ENCODE peak calls at places on chromosomes 13 and 19, in five cellular contexts. R is stomach, O is posterior vena cava, H is smooth muscle cell of the brain vasculature, D is mesenchymal stem cell. P is an unnamed sample.

GRCh38 chr19:56113071-56113632 is 7.9 kb downstream of the ZNF787 start:
- DNase-seq in H (no peak), R (no peak), O (no peak), D (no peak), P (no peak)

GRCh38 chr19:14182481-14182880 is 23.5 kb downstream of the ADGRL1 start:
- DNase-seq in O (no peak), H (no peak), R (no peak), D (no peak), P (peak)

GRCh38 chr19:27793128-27793643 is 1419.8 kb downstream of the UQCRFS1 start:
- DNase-seq in D (peak), R (peak), O (peak), H (no peak), P (peak)

GRCh38 chr19:52248256-52248655 is 21.1 kb upstream of the ZNF766 start:
- DNase-seq in H (no peak), R (peak), O (peak), D (peak), P (peak)

GRCh38 chr13:22926176-22927007 is 254.4 kb upstream of the SGCG start:
- DNase-seq in O (peak), D (peak), H (no peak), R (no peak), P (peak)

GRCh38 chr13:89925107-89925506 is 1422.4 kb upstream of the MIR17HG start:
- DNase-seq in H (peak), O (no peak), R (no peak), D (peak), P (peak)

GRCh38 chr13:20609145-20609544 is 42.2 kb downstream of the IFT88 start:
- DNase-seq in H (no peak), O (no peak), R (no peak), D (peak), P (no peak)

GRCh38 chr19:54178581-54179261 is 5.8 kb upstream of the TMC4 start:
- DNase-seq in H (no peak), D (no peak), R (peak), O (peak), P (peak)

GRCh38 chr19:4911786-4912672 is 2.7 kb downstream of the UHRF1 start:
- DNase-seq in O (peak), D (peak), R (peak), H (peak), P (peak)

GRCh38 chr13:110702089-110702488 is 3.8 kb downstream of the CARS2 start:
- DNase-seq in R (no peak), H (no peak), D (no peak), O (no peak), P (no peak)

GRCh38 chr13:31722684-31723083 is 16.6 kb upstream of the RXFP2 start:
- DNase-seq in H (peak), R (no peak), O (no peak), D (no peak), P (no peak)

GRCh38 chr13:109657395-109657794 is 129.0 kb downstream of the IRS2 start:
- DNase-seq in D (no peak), R (no peak), H (no peak), O (no peak), P (no peak)

GRCh38 chr13:98945863-98946605 is 31.8 kb downstream of the DOCK9 start:
- DNase-seq in D (peak), H (no peak), O (no peak), R (no peak), P (no peak)

GRCh38 chr19:38388310-38389100 is at the start of gene SPRED3:
- DNase-seq in O (no peak), R (peak), H (no peak), D (no peak), P (peak)

GRCh38 chr13:104773775-104774174 is 1707.6 kb upstream of the SLC10A2 start:
- DNase-seq in O (no peak), H (peak), R (no peak), D (peak), P (peak)

GRCh38 chr13:36370108-36370429 is 23.9 kb upstream of the SPART start:
- DNase-seq in H (no peak), R (no peak), D (no peak), O (no peak), P (no peak)

GRCh38 chr19:7806876-7807275 is 23.1 kb upstream of the EVI5L start:
- DNase-seq in R (no peak), D (no peak), O (no peak), H (no peak), P (no peak)

GRCh38 chr19:13839938-13840750 is 36.8 kb upstream of the NANOS3 start:
- DNase-seq in O (peak), R (peak), D (peak), H (no peak), P (peak)

GRCh38 chr19:34291235-34291634 is 36.9 kb downstream of the GARRE1 start:
- DNase-seq in H (no peak), D (no peak), R (no peak), O (no peak), P (no peak)

GRCh38 chr19:5141926-5142724 is 173.2 kb downstream of the KDM4B start:
- DNase-seq in R (no peak), H (no peak), O (no peak), D (no peak), P (no peak)

GRCh38 chr13:26048745-26049144 is 3.1 kb downstream of the SHISA2 start:
- DNase-seq in R (no peak), O (no peak), D (no peak), H (no peak), P (no peak)